ENCODE peak calls at places on chromosomes 6 and 20, in five cellular contexts. K, O, P, G and T are unnamed samples.

GRCh38 chr20:32482251-32483220 is 102.6 kb downstream of the NOL4L start:
- DNase-seq in K (peak; percentile 61), O (no peak), P (no peak), G (peak; percentile 87), T (peak; percentile 34)

GRCh38 chr20:19520261-19520660 is 237.8 kb upstream of the RIN2 start:
- DNase-seq in K (no peak), O (no peak), P (no peak), G (no peak), T (no peak)

GRCh38 chr20:36957875-36958667 is 6.6 kb upstream of the SAMHD1 start:
- DNase-seq in K (no peak), O (no peak), P (no peak), G (no peak), T (no peak)

GRCh38 chr6:18432180-18432579 is 45.0 kb downstream of the RNF144B start:
- DNase-seq in K (no peak), O (peak; percentile 89), P (no peak), G (peak; percentile 31), T (peak; percentile 52)

GRCh38 chr20:53926428-53927028 is 143.9 kb downstream of the BCAS1 start:
- DNase-seq in K (no peak), O (peak; percentile 97), P (no peak), G (peak; percentile 45), T (peak; percentile 68)

GRCh38 chr6:53333439-53334408 is 15.0 kb downstream of the ELOVL5 start:
- DNase-seq in K (no peak), O (no peak), P (no peak), G (no peak), T (no peak)

GRCh38 chr6:26159417-26160273 is 72.4 kb downstream of the HFE start:
- DNase-seq in K (no peak), O (no peak), P (no peak), G (peak; percentile 66), T (peak; percentile 28)

GRCh38 chr6:38259736-38260135 is 380.0 kb downstream of the BTBD9 start:
- DNase-seq in K (no peak), O (peak; percentile 87), P (no peak), G (no peak), T (no peak)

GRCh38 chr6:144215402-144215931 is 65.2 kb downstream of the STX11 start:
- DNase-seq in K (no peak), O (no peak), P (no peak), G (no peak), T (peak; percentile 28)

GRCh38 chr6:13457577-13457976 is 29.8 kb downstream of the GFOD1 start:
- DNase-seq in K (no peak), O (peak; percentile 79), P (no peak), G (no peak), T (no peak)

GRCh38 chr6:11354019-11354418 is 121.6 kb upstream of the NEDD9 start:
- DNase-seq in K (no peak), O (peak; percentile 58), P (no peak), G (no peak), T (peak; percentile 13)

GRCh38 chr6:72552938-72553337 is 68.9 kb upstream of the KCNQ5 start:
- DNase-seq in K (no peak), O (peak; percentile 18), P (no peak), G (no peak), T (no peak)

GRCh38 chr6:156662025-156662445 is 115.1 kb upstream of the ARID1B start:
- DNase-seq in K (no peak), O (no peak), P (no peak), G (peak; percentile 62), T (peak; percentile 96)

GRCh38 chr6:4381379-4381778 is 246.0 kb upstream of the ECI2 start:
- DNase-seq in K (no peak), O (peak; percentile 89), P (no peak), G (no peak), T (no peak)

GRCh38 chr6:107657755-107658461 is 166.2 kb downstream of the SCML4 start:
- DNase-seq in K (no peak), O (peak; percentile 86), P (no peak), G (no peak), T (peak; percentile 22)

GRCh38 chr6:36571122-36572043 is 22.8 kb upstream of the SRSF3 start:
- DNase-seq in K (no peak), O (no peak), P (no peak), G (no peak), T (no peak)

GRCh38 chr6:82989891-82990290 is 75.8 kb downstream of the UBE3D start:
- DNase-seq in K (no peak), O (no peak), P (no peak), G (no peak), T (no peak)

GRCh38 chr20:40821438-40821837 is 132.4 kb upstream of the MAFB start:
- DNase-seq in K (no peak), O (no peak), P (no peak), G (no peak), T (no peak)

GRCh38 chr6:41488392-41489129 is 57.6 kb upstream of the FOXP4 start:
- DNase-seq in K (peak; percentile 76), O (peak; percentile 92), P (no peak), G (peak; percentile 91), T (no peak)

GRCh38 chr6:89500486-89501020 is 67.6 kb downstream of the ANKRD6 start:
- DNase-seq in K (no peak), O (no peak), P (no peak), G (peak; percentile 66), T (no peak)

GRCh38 chr6:116512155-116512559 is 718 bp downstream of the CALHM5 start:
- DNase-seq in K (no peak), O (no peak), P (no peak), G (no peak), T (no peak)

GRCh38 chr6:116514103-116514502 is 2.7 kb downstream of the CALHM5 start:
- DNase-seq in K (no peak), O (no peak), P (no peak), G (no peak), T (no peak)

GRCh38 chr6:116511424-116512131 is at the start of gene CALHM5:
- DNase-seq in K (no peak), O (peak; percentile 94), P (no peak), G (peak; percentile 94), T (peak; percentile 65)

GRCh38 chr6:116512709-116513108 is 1.3 kb downstream of the CALHM5 start:
- DNase-seq in K (no peak), O (no peak), P (no peak), G (no peak), T (no peak)

GRCh38 chr6:116513224-116513875 is 1.9 kb downstream of the CALHM5 start:
- DNase-seq in K (no peak), O (no peak), P (no peak), G (no peak), T (peak; percentile 11)
- H3K4me3 ChIP-seq in K (no peak overlapping the region), O (peak overlapping the region; percentile 51), P (no peak overlapping the region), G (no peak overlapping the region), T (no peak overlapping the region)

GRCh38 chr20:3766381-3766780 is 1.2 kb downstream of the ADISSP start:
- DNase-seq in K (no peak), O (no peak), P (no peak), G (no peak), T (no peak)

GRCh38 chr20:3767434-3768341 is at the start of gene ADISSP:
- DNase-seq in K (peak; percentile 95), O (peak; percentile 98), P (peak; percentile 97), G (peak; percentile 99), T (peak; percentile 98)

GRCh38 chr20:3765171-3765887 is 2.2 kb downstream of the ADISSP start:
- DNase-seq in K (no peak), O (no peak), P (no peak), G (no peak), T (no peak)

GRCh38 chr20:3768342-3769130 is 983 bp upstream of the ADISSP start:
- DNase-seq in K (peak; percentile 89), O (peak; percentile 81), P (no peak), G (peak; percentile 90), T (peak; percentile 86)

GRCh38 chr20:3766832-3767433 is 620 bp downstream of the ADISSP start:
- DNase-seq in K (no peak), O (no peak), P (no peak), G (no peak), T (no peak)
- H3K23ac ChIP-seq in K (peak overlapping the region; percentile 97), O (peak overlapping the region; percentile 68), P (no peak overlapping the region), G (no peak overlapping the region), T (no peak overlapping the region)

GRCh38 chr6:121520337-121521163 is 85.1 kb downstream of the GJA1 start:
- DNase-seq in K (no peak), O (peak; percentile 89), P (peak; percentile 34), G (peak; percentile 91), T (peak; percentile 82)
- H3K4me3 ChIP-seq in K (no peak overlapping the region), O (no peak overlapping the region), P (no peak overlapping the region), G (no peak overlapping the region), T (no peak overlapping the region)

DNA sequence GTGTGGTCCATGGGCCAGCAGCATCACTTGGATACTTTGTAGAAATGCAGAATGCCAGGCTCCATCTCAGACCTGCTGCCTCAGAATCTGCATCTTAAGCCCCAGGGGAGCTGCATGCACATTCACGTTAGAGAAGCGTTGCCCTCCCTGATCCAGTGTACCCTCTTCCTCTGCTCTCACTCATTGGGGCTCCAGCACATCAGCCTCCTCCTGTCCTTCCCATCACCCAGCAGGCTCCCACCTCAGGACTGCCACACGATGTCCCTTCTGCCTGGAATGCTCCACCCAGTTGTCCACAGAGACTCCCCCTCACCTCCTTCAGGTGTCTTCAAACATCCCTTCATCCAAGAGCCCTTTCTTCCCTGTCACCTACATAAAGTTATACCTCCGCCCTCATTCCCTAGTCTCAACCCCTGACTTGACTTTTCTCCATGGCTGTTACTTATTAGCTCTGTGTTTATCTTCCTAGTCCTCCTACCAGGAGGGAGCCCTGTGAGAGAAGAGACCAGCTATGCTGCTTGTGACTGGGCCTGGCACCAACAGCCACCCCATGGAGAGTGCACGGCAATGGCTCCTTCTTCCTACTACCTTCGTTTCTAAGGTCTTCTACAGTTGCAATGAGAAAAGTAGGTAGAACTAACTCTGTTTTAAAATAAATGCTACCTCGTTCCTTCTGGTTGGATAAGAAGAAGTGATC is 3.3 kb upstream of the ACSS1 start:
- DNase-seq in K (no peak), O (no peak), P (no peak), G (no peak), T (no peak)
- H3K23ac ChIP-seq in K (no peak overlapping the region), O (no peak overlapping the region), P (no peak overlapping the region), G (no peak overlapping the region), T (no peak overlapping the region)

DNA sequence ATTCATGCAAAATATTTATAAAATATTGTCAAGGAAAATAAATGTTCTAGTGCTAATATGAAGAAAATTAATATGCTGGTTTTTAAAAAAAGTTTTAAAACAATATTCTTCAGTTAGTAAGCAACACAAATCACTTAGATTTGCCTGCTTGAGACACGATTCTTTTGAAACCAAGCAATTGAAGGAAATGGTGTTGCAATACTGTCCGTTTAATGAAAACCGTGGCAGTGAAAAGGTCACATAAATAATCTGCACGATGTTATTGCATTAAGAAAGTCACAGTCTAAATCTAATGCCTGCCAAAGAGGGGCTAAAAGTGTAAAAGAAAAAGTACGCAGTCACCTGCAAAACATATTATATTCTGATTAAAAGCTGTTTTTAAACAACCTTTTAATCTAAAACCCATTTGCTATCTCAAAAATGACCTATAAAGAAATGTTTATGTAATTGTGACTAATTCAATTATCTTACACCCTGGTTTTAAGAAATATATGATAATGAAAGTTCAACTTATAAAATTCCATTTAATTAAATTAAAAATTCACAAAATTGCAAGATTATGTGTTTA is 143.0 kb downstream of the GMDS start:
- DNase-seq in K (no peak), O (peak; percentile 29), P (no peak), G (no peak), T (no peak)
- H3K4me3 ChIP-seq in K (no peak overlapping the region), O (no peak overlapping the region), P (no peak overlapping the region), G (no peak overlapping the region), T (no peak overlapping the region)

GRCh38 chr20:46089076-46089337 is 755 bp downstream of the NCOA5 start:
- DNase-seq in K (no peak), O (peak; percentile 12), P (no peak), G (no peak), T (peak; percentile 48)
- H3K23ac ChIP-seq in K (peak overlapping the region; percentile 95), O (peak overlapping the region; percentile 93), P (no peak overlapping the region), G (peak overlapping the region; percentile 89), T (no peak overlapping the region)